ENCODE peak calls at places on chromosome 3, in ten cellular contexts. One of them, this sample, is unnamed.

GRCh38 chr3:51718547-51719412 is 11.9 kb downstream of the GRM2 start:
- DNase-seq in breast epithelium: no peak
- DNase-seq in IMR-90: peak; percentile 20
- DNase-seq in spleen: no peak
- DNase-seq in osteoblast: peak; percentile 94
- DNase-seq in SJSA1: peak; percentile 64
- DNase-seq in CD8-positive, alpha-beta memory T cell: peak; percentile 11
- DNase-seq in fibroblast of mammary gland: peak; percentile 55
- DNase-seq in A549: peak; percentile 47
- DNase-seq in epithelial cell of esophagus: peak; percentile 69
- DNase-seq in this sample: peak; percentile 30

GRCh38 chr3:59243476-59243875 is 193.7 kb upstream of the CFAP20DC start:
- DNase-seq in breast epithelium: no peak
- DNase-seq in IMR-90: no peak
- DNase-seq in spleen: no peak
- DNase-seq in osteoblast: no peak
- DNase-seq in SJSA1: no peak
- DNase-seq in CD8-positive, alpha-beta memory T cell: no peak
- DNase-seq in fibroblast of mammary gland: no peak
- DNase-seq in A549: no peak
- DNase-seq in epithelial cell of esophagus: no peak
- DNase-seq in this sample: no peak

GRCh38 chr3:134721214-134721613 is 70.4 kb upstream of the KY start:
- DNase-seq in breast epithelium: no peak
- DNase-seq in IMR-90: no peak
- DNase-seq in spleen: no peak
- DNase-seq in osteoblast: no peak
- DNase-seq in SJSA1: no peak
- DNase-seq in CD8-positive, alpha-beta memory T cell: no peak
- DNase-seq in fibroblast of mammary gland: peak; percentile 5
- DNase-seq in A549: no peak
- DNase-seq in epithelial cell of esophagus: no peak
- DNase-seq in this sample: peak; percentile 39

GRCh38 chr3:178719036-178719635 is 182.9 kb downstream of the KCNMB2 start:
- DNase-seq in breast epithelium: no peak
- DNase-seq in IMR-90: no peak
- DNase-seq in spleen: no peak
- DNase-seq in osteoblast: no peak
- DNase-seq in SJSA1: no peak
- DNase-seq in CD8-positive, alpha-beta memory T cell: no peak
- DNase-seq in fibroblast of mammary gland: peak; percentile 20
- DNase-seq in A549: no peak
- DNase-seq in epithelial cell of esophagus: peak; percentile 63
- DNase-seq in this sample: no peak

GRCh38 chr3:112776000-112776399 is 70.7 kb downstream of the CD200R1L start:
- DNase-seq in breast epithelium: no peak
- DNase-seq in IMR-90: peak; percentile 56
- DNase-seq in spleen: no peak
- DNase-seq in osteoblast: no peak
- DNase-seq in SJSA1: no peak
- DNase-seq in CD8-positive, alpha-beta memory T cell: no peak
- DNase-seq in fibroblast of mammary gland: peak; percentile 85
- DNase-seq in A549: no peak
- DNase-seq in epithelial cell of esophagus: peak; percentile 98
- DNase-seq in this sample: peak; percentile 45

GRCh38 chr3:153026026-153026425 is 136.0 kb upstream of the RAP2B start:
- DNase-seq in breast epithelium: no peak
- DNase-seq in IMR-90: peak; percentile 52
- DNase-seq in spleen: no peak
- DNase-seq in osteoblast: no peak
- DNase-seq in SJSA1: no peak
- DNase-seq in CD8-positive, alpha-beta memory T cell: no peak
- DNase-seq in fibroblast of mammary gland: peak; percentile 61
- DNase-seq in A549: peak; percentile 31
- DNase-seq in epithelial cell of esophagus: peak; percentile 57
- DNase-seq in this sample: peak; percentile 51

GRCh38 chr3:59424268-59425010 is 374.6 kb upstream of the CFAP20DC start:
- DNase-seq in breast epithelium: peak; percentile 22
- DNase-seq in IMR-90: peak; percentile 93
- DNase-seq in spleen: no peak
- DNase-seq in osteoblast: peak; percentile 45
- DNase-seq in SJSA1: peak; percentile 60
- DNase-seq in CD8-positive, alpha-beta memory T cell: no peak
- DNase-seq in fibroblast of mammary gland: peak; percentile 92
- DNase-seq in A549: no peak
- DNase-seq in epithelial cell of esophagus: peak; percentile 93
- DNase-seq in this sample: peak; percentile 93

GRCh38 chr3:134527538-134528186 is 41.8 kb downstream of the CEP63 start:
- DNase-seq in breast epithelium: no peak
- DNase-seq in IMR-90: no peak
- DNase-seq in spleen: no peak
- DNase-seq in osteoblast: no peak
- DNase-seq in SJSA1: no peak
- DNase-seq in CD8-positive, alpha-beta memory T cell: no peak
- DNase-seq in fibroblast of mammary gland: no peak
- DNase-seq in A549: no peak
- DNase-seq in epithelial cell of esophagus: no peak
- DNase-seq in this sample: no peak

GRCh38 chr3:65342084-65342683 is 654.4 kb upstream of the ADAMTS9 start:
- DNase-seq in breast epithelium: no peak
- DNase-seq in IMR-90: peak; percentile 55
- DNase-seq in spleen: peak; percentile 76
- DNase-seq in osteoblast: no peak
- DNase-seq in SJSA1: peak; percentile 52
- DNase-seq in CD8-positive, alpha-beta memory T cell: no peak
- DNase-seq in fibroblast of mammary gland: peak; percentile 50
- DNase-seq in A549: peak; percentile 20
- DNase-seq in epithelial cell of esophagus: peak; percentile 64
- DNase-seq in this sample: peak; percentile 22

GRCh38 chr3:39141211-39141995 is 12.0 kb downstream of the CSRNP1 start:
- DNase-seq in breast epithelium: peak; percentile 93
- DNase-seq in IMR-90: peak; percentile 39
- DNase-seq in spleen: peak; percentile 89
- DNase-seq in osteoblast: no peak
- DNase-seq in SJSA1: no peak
- DNase-seq in CD8-positive, alpha-beta memory T cell: no peak
- DNase-seq in fibroblast of mammary gland: peak; percentile 39
- DNase-seq in A549: no peak
- DNase-seq in epithelial cell of esophagus: peak; percentile 91
- DNase-seq in this sample: peak; percentile 46

DNA sequence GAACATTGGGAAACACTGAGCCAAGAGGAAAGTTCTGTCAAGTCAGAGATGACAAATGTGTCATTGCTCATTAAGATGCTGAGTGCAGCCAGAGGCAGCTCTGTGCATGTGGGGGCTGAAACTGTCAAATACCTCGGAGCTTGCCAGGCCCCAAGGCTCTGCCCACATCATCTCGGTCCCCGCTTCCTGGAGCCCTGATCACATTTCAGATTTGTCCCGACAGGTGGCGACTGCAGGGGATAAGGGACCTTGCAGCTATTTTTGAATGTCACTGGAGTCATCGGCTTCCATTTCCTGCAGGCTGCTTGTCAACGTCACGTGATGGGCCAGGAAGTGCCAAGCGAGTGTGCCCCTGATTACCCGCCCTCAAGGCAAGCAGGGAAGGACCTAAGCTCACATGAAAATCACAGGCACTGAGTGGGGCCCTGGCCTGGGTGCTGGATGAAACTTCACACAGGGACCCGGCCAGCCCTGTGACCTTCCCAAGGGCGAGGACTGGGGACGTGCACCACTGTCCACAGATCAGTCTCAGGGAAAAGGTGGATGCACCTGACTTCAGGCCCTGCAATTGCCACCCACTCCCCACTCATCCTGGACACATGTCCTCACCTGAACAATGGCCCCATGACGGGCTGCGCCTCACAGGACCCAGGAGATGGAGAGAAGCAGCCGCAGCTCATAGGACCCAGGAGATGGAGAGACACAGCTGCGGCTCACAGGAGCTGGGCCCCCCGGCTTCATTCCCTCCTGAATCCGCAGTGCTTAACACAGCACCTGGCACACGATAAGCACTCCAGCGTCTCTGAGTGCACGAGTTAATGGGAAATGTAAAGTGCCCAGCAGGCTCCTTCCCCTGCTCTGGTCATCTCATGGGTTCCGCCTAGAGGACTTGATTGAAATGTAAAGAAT is 73.4 kb downstream of the NUP210 start:
- DNase-seq in breast epithelium: no peak
- DNase-seq in IMR-90: no peak
- DNase-seq in spleen: peak; percentile 86
- DNase-seq in osteoblast: peak; percentile 80
- DNase-seq in SJSA1: no peak
- DNase-seq in CD8-positive, alpha-beta memory T cell: peak; percentile 61
- DNase-seq in fibroblast of mammary gland: no peak
- DNase-seq in A549: no peak
- DNase-seq in epithelial cell of esophagus: no peak
- DNase-seq in this sample: no peak
- H3K4me3 ChIP-seq in breast epithelium: no peak overlapping the region
- H3K4me3 ChIP-seq in IMR-90: no peak overlapping the region
- H3K4me3 ChIP-seq in spleen: no peak overlapping the region
- H3K4me3 ChIP-seq in osteoblast: no peak overlapping the region
- H3K4me3 ChIP-seq in SJSA1: no peak overlapping the region
- H3K4me3 ChIP-seq in CD8-positive, alpha-beta memory T cell: peak overlapping the region; percentile 11
- H3K4me3 ChIP-seq in fibroblast of mammary gland: no peak overlapping the region
- H3K4me3 ChIP-seq in A549: no peak overlapping the region
- H3K4me3 ChIP-seq in epithelial cell of esophagus: no peak overlapping the region
- H3K4me3 ChIP-seq in this sample: no peak overlapping the region

DNA sequence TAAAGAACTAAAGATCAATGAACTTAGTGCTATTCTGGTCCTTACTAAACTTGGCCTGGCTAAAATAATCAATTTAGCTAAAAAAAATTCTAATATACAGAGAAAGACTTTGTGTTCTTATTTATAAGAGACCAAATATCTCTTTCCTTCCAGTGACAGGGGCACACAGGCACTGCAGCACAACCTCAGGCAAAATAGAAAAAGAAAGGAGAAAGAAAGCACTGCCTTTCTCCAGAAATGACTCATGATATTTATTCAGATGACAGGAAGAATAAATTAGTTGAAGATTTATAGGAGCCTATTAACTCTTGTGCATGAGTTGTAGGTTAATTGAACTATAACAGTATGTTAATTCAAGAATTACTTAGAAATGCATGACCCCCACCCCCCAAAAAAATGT is 152.8 kb upstream of the GBE1 start:
- DNase-seq in breast epithelium: no peak
- DNase-seq in IMR-90: no peak
- DNase-seq in spleen: no peak
- DNase-seq in osteoblast: no peak
- DNase-seq in SJSA1: no peak
- DNase-seq in CD8-positive, alpha-beta memory T cell: no peak
- DNase-seq in fibroblast of mammary gland: no peak
- DNase-seq in A549: no peak
- DNase-seq in epithelial cell of esophagus: no peak
- DNase-seq in this sample: no peak
- H3K4me3 ChIP-seq in breast epithelium: no peak overlapping the region
- H3K4me3 ChIP-seq in IMR-90: no peak overlapping the region
- H3K4me3 ChIP-seq in spleen: no peak overlapping the region
- H3K4me3 ChIP-seq in osteoblast: no peak overlapping the region
- H3K4me3 ChIP-seq in SJSA1: no peak overlapping the region
- H3K4me3 ChIP-seq in CD8-positive, alpha-beta memory T cell: no peak overlapping the region
- H3K4me3 ChIP-seq in fibroblast of mammary gland: no peak overlapping the region
- H3K4me3 ChIP-seq in A549: no peak overlapping the region
- H3K4me3 ChIP-seq in epithelial cell of esophagus: no peak overlapping the region
- H3K4me3 ChIP-seq in this sample: no peak overlapping the region

DNA sequence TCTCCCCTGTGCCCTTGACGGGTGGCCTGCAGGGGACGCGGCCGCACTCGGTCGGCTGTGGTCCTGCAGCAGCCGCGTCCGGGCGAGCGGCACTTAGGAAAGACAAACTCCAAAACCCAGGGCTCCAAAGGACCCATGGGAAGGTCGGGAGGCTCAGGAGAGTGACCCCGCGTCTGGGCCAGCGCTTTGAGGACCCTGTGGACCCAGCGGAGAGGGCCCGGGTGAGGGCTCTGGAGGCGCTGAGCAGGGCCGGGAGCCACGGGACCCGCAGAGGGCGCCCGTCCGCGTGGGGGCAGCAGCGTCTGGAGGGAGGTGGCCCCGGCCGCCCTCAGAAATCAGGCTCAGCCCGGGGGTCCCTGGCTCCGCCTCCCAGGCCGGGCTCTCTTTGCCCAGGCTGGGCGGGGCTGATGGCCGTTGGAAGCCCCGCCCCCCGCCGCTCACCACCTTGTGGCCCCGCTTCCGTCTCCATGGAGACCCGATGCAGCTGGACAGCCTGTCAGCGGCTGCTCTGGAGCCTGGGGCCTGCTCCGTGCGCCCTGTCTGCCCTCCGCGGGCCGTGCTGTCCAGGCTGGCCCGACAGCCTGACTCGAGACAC is 34.6 kb upstream of the RPL32 start:
- DNase-seq in breast epithelium: no peak
- DNase-seq in IMR-90: no peak
- DNase-seq in spleen: no peak
- DNase-seq in osteoblast: no peak
- DNase-seq in SJSA1: no peak
- DNase-seq in CD8-positive, alpha-beta memory T cell: peak; percentile 14
- DNase-seq in fibroblast of mammary gland: peak; percentile 10
- DNase-seq in A549: no peak
- DNase-seq in epithelial cell of esophagus: no peak
- DNase-seq in this sample: no peak
- H3K4me3 ChIP-seq in breast epithelium: peak overlapping the region; percentile 6
- H3K4me3 ChIP-seq in IMR-90: no peak overlapping the region
- H3K4me3 ChIP-seq in spleen: no peak overlapping the region
- H3K4me3 ChIP-seq in osteoblast: peak overlapping the region; percentile 33
- H3K4me3 ChIP-seq in SJSA1: no peak overlapping the region
- H3K4me3 ChIP-seq in CD8-positive, alpha-beta memory T cell: no peak overlapping the region
- H3K4me3 ChIP-seq in fibroblast of mammary gland: peak overlapping the region; percentile 13
- H3K4me3 ChIP-seq in A549: peak overlapping the region; percentile 35
- H3K4me3 ChIP-seq in epithelial cell of esophagus: no peak overlapping the region
- H3K4me3 ChIP-seq in this sample: peak overlapping the region; percentile 30

GRCh38 chr3:25349828-25350227 is 78.2 kb upstream of the RARB start:
- DNase-seq in breast epithelium: no peak
- DNase-seq in IMR-90: no peak
- DNase-seq in spleen: no peak
- DNase-seq in osteoblast: no peak
- DNase-seq in SJSA1: no peak
- DNase-seq in CD8-positive, alpha-beta memory T cell: no peak
- DNase-seq in fibroblast of mammary gland: no peak
- DNase-seq in A549: no peak
- DNase-seq in epithelial cell of esophagus: no peak
- DNase-seq in this sample: no peak

GRCh38 chr3:25350741-25351140 is 77.3 kb upstream of the RARB start:
- DNase-seq in breast epithelium: no peak
- DNase-seq in IMR-90: no peak
- DNase-seq in spleen: no peak
- DNase-seq in osteoblast: no peak
- DNase-seq in SJSA1: no peak
- DNase-seq in CD8-positive, alpha-beta memory T cell: no peak
- DNase-seq in fibroblast of mammary gland: no peak
- DNase-seq in A549: no peak
- DNase-seq in epithelial cell of esophagus: no peak
- DNase-seq in this sample: no peak

GRCh38 chr3:25354071-25354470 is 74.0 kb upstream of the RARB start:
- DNase-seq in breast epithelium: no peak
- DNase-seq in IMR-90: no peak
- DNase-seq in spleen: no peak
- DNase-seq in osteoblast: no peak
- DNase-seq in SJSA1: peak; percentile 51
- DNase-seq in CD8-positive, alpha-beta memory T cell: no peak
- DNase-seq in fibroblast of mammary gland: no peak
- DNase-seq in A549: no peak
- DNase-seq in epithelial cell of esophagus: no peak
- DNase-seq in this sample: peak; percentile 27

GRCh38 chr3:25355034-25355898 is 72.8 kb upstream of the RARB start:
- DNase-seq in breast epithelium: no peak
- DNase-seq in IMR-90: no peak
- DNase-seq in spleen: no peak
- DNase-seq in osteoblast: peak; percentile 58
- DNase-seq in SJSA1: no peak
- DNase-seq in CD8-positive, alpha-beta memory T cell: no peak
- DNase-seq in fibroblast of mammary gland: no peak
- DNase-seq in A549: no peak
- DNase-seq in epithelial cell of esophagus: no peak
- DNase-seq in this sample: no peak
- H3K4me3 ChIP-seq in breast epithelium: no peak overlapping the region
- H3K4me3 ChIP-seq in IMR-90: no peak overlapping the region
- H3K4me3 ChIP-seq in spleen: no peak overlapping the region
- H3K4me3 ChIP-seq in osteoblast: peak overlapping the region; percentile 24
- H3K4me3 ChIP-seq in SJSA1: no peak overlapping the region
- H3K4me3 ChIP-seq in CD8-positive, alpha-beta memory T cell: no peak overlapping the region
- H3K4me3 ChIP-seq in fibroblast of mammary gland: no peak overlapping the region
- H3K4me3 ChIP-seq in A549: no peak overlapping the region
- H3K4me3 ChIP-seq in epithelial cell of esophagus: no peak overlapping the region
- H3K4me3 ChIP-seq in this sample: no peak overlapping the region